ENCODE peak calls at places on chromosomes 4 and X, in nine cellular contexts. K, Q, O, F, B, W, R, X and G are unnamed samples.

GRCh38 chrX:24285082-24285481 is 28.8 kb downstream of the SUPT20HL2 start:
- DNase-seq in O (no peak), X (no peak), W (no peak), K (no peak), F (no peak), R (no peak), B (no peak), Q (peak), G (no peak)

GRCh38 chr4:173213296-173213695 is 44.7 kb downstream of the GALNT7 start:
- DNase-seq in X (no peak), O (no peak), K (no peak), Q (no peak), F (no peak), R (no peak), W (no peak), B (no peak), G (no peak)

GRCh38 chr4:138090145-138090917 is 151.8 kb downstream of the SLC7A11 start:
- DNase-seq in Q (peak), K (no peak), R (no peak), X (no peak), O (no peak), W (peak), F (peak), B (no peak), G (no peak)

GRCh38 chr4:8913858-8914460 is 42.3 kb upstream of the HMX1 start:
- DNase-seq in R (no peak), Q (no peak), O (no peak), F (no peak), W (no peak), K (no peak), B (no peak), X (no peak), G (no peak)

GRCh38 chr4:141565379-141566089 is 70.8 kb upstream of the IL15 start:
- DNase-seq in X (no peak), O (no peak), Q (no peak), B (no peak), R (no peak), F (no peak), W (no peak), K (no peak), G (no peak)

GRCh38 chrX:8738588-8739189 is 6.8 kb upstream of the ANOS1 start:
- DNase-seq in Q (peak), K (no peak), W (peak), F (peak), O (no peak), R (peak), X (no peak), B (no peak), G (no peak)

GRCh38 chr4:85607624-85608023 is 132.7 kb downstream of the ARHGAP24 start:
- DNase-seq in W (peak), Q (no peak), R (no peak), F (peak), O (no peak), X (no peak), B (no peak), K (no peak), G (no peak)

GRCh38 chr4:142845293-142846070 is 619 bp downstream of the INPP4B start:
- DNase-seq in W (peak), K (peak), Q (peak), O (peak), R (peak), X (no peak), B (peak), F (no peak), G (no peak)

DNA sequence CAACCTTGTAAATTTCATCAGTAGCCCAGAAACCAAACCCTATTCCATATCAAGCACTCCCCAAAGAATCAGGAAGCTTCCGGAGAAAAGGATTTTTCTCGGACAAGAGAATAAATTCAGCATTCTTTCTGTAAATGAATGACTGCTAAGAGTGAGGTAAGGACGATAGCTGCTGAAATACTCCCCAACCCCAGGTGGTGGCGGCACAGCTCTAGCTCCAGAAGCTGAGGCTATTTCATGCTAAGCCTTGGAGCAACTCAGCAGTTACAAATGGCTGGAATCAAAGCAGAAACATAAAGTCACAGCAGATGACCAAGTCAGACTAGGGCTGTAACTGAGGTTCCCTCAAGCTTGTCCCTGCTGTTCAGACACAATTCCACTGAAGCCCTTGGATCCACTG is 13.9 kb upstream of the PCDH19 start:
- DNase-seq in K (no peak), Q (no peak), O (no peak), X (no peak), R (no peak), F (no peak), B (no peak), W (no peak), G (no peak)
- TF ChIP-seq CTCF in K (no peak), Q (no peak), O (no peak), X (no peak), R (no peak), F (no peak), B (no peak), W (no peak), G (no peak)

GRCh38 chrX:103669745-103670144 is 16.8 kb downstream of the MORF4L2 start:
- DNase-seq in X (no peak), B (no peak), R (no peak), F (no peak), K (no peak), O (no peak), Q (no peak), W (no peak), G (no peak)

GRCh38 chrX:103678199-103678993 is 8.1 kb downstream of the MORF4L2 start:
- DNase-seq in X (no peak), R (no peak), Q (no peak), B (no peak), W (no peak), F (no peak), K (no peak), O (no peak), G (no peak)

DNA sequence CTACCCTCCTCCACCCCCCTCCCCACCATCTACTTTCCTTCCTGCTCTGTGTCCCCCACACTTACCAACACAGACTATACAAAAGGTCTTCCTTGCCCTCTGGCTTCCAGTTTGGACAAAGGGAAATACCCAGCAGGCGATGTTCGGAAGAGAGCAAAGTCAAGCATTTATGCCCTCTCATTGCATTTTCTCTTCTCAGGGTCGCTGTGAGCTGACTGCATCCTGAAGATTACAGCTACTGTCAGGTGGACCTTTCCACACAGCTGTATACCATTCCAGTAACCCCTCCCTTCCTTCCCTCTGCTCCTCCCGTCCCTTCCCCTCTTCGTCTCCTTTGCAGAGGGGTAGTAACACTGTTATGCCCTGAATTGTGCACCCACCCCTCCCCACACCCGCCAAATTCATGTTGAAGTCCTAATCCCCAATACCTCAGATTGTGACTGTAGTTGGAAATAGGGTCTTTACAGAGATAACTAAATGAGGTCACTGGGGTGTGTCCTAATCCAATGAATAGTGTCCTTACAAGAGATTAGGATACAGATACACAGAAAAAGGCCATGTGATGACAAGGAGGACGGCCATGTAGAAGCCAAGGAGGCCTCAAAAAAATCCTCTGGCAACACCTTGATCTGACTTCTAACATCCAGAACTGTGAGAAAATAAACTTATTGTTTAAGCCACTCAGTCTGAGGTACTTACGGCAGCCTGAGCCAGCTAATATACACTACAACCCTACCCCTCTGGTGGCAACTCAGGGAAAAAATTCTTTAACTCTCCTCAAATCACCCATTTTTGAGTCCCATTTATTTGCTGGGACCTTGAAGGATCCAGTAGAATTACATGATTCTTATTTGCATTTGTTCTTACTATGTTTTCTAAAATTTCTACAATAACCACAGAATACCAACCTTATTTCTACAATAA is 11.7 kb downstream of the MORF4L2 start:
- DNase-seq in R (no peak), B (no peak), X (no peak), F (no peak), K (no peak), W (no peak), Q (no peak), O (no peak), G (no peak)
- TF ChIP-seq CTCF in R (no peak), B (no peak), X (no peak), F (no peak), K (no peak), W (no peak), Q (no peak), O (no peak), G (no peak)

GRCh38 chr4:15878011-15878410 is 60.5 kb downstream of the FGFBP1 start:
- DNase-seq in B (no peak), O (no peak), Q (no peak), X (no peak), K (no peak), F (no peak), R (no peak), W (no peak), G (no peak)
- TF ChIP-seq CTCF in B (no peak), O (no peak), Q (no peak), X (no peak), K (no peak), F (no peak), R (no peak), W (no peak), G (no peak)

GRCh38 chrX:150205011-150205410 is 158.1 kb upstream of the MAMLD1 start:
- DNase-seq in O (no peak), K (no peak), W (peak), X (no peak), R (no peak), F (no peak), B (no peak), Q (peak), G (no peak)
- TF ChIP-seq CTCF in O (no peak), K (peak), W (peak), X (no peak), R (no peak), F (no peak), B (no peak), Q (no peak), G (no peak)